ENCODE peak calls at places on chromosomes 2 and 18, in four cellular contexts. A is fibroblast of lung; J is activated naive CD4-positive, alpha-beta T cell treated with anti-CD3 and anti-CD28 coated beads, Interleukin-2, amount 50 U/mL, for 16 hours; H is GM18507. V is an unnamed sample.
A peak's percentile ranks its signal among the peaks of the same experiment; 100 is the strongest.

GRCh38 chr2:95215018-95215612 is 7.8 kb downstream of the ZNF892 start:
- DNase-seq in A (no peak), H (no peak), J (no peak), V (no peak)

GRCh38 chr2:135629520-135629919 is 98.2 kb downstream of the R3HDM1 start:
- DNase-seq in J (no peak), A (no peak), H (no peak), V (no peak)

GRCh38 chr2:236916181-236916580 is 169.5 kb upstream of the COPS8 start:
- DNase-seq in J (no peak), H (no peak), A (no peak), V (no peak)

GRCh38 chr2:14560686-14561085 is 71.8 kb upstream of the LRATD1 start:
- DNase-seq in H (no peak), A (peak; percentile 9), J (no peak), V (no peak)

GRCh38 chr2:20674974-20675679 is 8.2 kb downstream of the GDF7 start:
- DNase-seq in H (no peak), A (peak; percentile 77), J (no peak), V (no peak)

GRCh38 chr2:106977707-106978106 is 91.7 kb upstream of the ST6GAL2 start:
- DNase-seq in J (no peak), A (peak; percentile 59), H (no peak), V (no peak)

GRCh38 chr2:181384923-181385322 is 72.3 kb upstream of the ITGA4 start:
- DNase-seq in J (no peak), A (no peak), H (no peak), V (no peak)

GRCh38 chr2:109373791-109374547 is 239.8 kb downstream of the SEPTIN10 start:
- DNase-seq in A (no peak), H (no peak), J (no peak), V (no peak)

GRCh38 chr18:50662177-50662576 is 102.3 kb downstream of the MAPK4 start:
- DNase-seq in J (no peak), H (no peak), A (no peak), V (no peak)

GRCh38 chr18:61984293-61984692 is 91.5 kb upstream of the RNF152 start:
- DNase-seq in H (no peak), J (no peak), A (no peak), V (no peak)

GRCh38 chr18:37210781-37211180 is 354.8 kb downstream of the CELF4 start:
- DNase-seq in H (no peak), J (no peak), A (no peak), V (no peak)

GRCh38 chr2:221254281-221254680 is 317.8 kb downstream of the EPHA4 start:
- DNase-seq in A (peak; percentile 11), J (no peak), H (no peak), V (no peak)

GRCh38 chr2:70977605-70978205 is 725 bp upstream of the ANKRD53 start:
- DNase-seq in H (no peak), A (peak; percentile 85), J (no peak), V (no peak)

GRCh38 chr2:88554189-88554588 is 73.1 kb downstream of the EIF2AK3 start:
- DNase-seq in A (no peak), H (no peak), J (no peak), V (no peak)

GRCh38 chr2:54935389-54935788 is 114.9 kb downstream of the RTN4 start:
- DNase-seq in A (no peak), J (no peak), H (no peak), V (no peak)

GRCh38 chr2:171225302-171225980 is 64.7 kb upstream of the TLK1 start:
- DNase-seq in A (peak; percentile 95), H (no peak), J (no peak), V (no peak)

GRCh38 chr18:29531746-29532145 is 1354.8 kb upstream of the CDH2 start:
- DNase-seq in A (peak; percentile 12), H (no peak), J (no peak), V (no peak)

GRCh38 chr2:18001671-18002070 is 123.2 kb downstream of the KCNS3 start:
- DNase-seq in J (no peak), A (no peak), H (no peak), V (no peak)